ENCODE peak calls at places on chromosomes 7 and 10, in ten cellular contexts. One of them, this sample, is unnamed.

GRCh38 chr10:24383681-24384106 is 174.8 kb downstream of the KIAA1217 start:
- DNase-seq in AG04449: peak
- DNase-seq in heart right ventricle: peak
- DNase-seq in uterus: peak
- DNase-seq in cardiac fibroblast: peak
- DNase-seq in glutamatergic neuron: peak
- DNase-seq in progenitor cell of endocrine pancreas: peak
- DNase-seq in HCT116: peak
- DNase-seq in lower leg skin: peak
- DNase-seq in foreskin fibroblast: peak
- DNase-seq in this sample: peak

GRCh38 chr10:2882628-2883027 is 184.7 kb upstream of the PFKP start:
- DNase-seq in AG04449: no peak
- DNase-seq in heart right ventricle: no peak
- DNase-seq in uterus: no peak
- DNase-seq in cardiac fibroblast: no peak
- DNase-seq in glutamatergic neuron: no peak
- DNase-seq in progenitor cell of endocrine pancreas: no peak
- DNase-seq in HCT116: no peak
- DNase-seq in lower leg skin: peak
- DNase-seq in foreskin fibroblast: no peak
- DNase-seq in this sample: peak

GRCh38 chr7:4212376-4212775 is 469.7 kb upstream of the FOXK1 start:
- DNase-seq in AG04449: no peak
- DNase-seq in heart right ventricle: no peak
- DNase-seq in uterus: no peak
- DNase-seq in cardiac fibroblast: no peak
- DNase-seq in glutamatergic neuron: no peak
- DNase-seq in progenitor cell of endocrine pancreas: no peak
- DNase-seq in HCT116: no peak
- DNase-seq in lower leg skin: no peak
- DNase-seq in foreskin fibroblast: no peak
- DNase-seq in this sample: no peak

GRCh38 chr10:3126741-3127342 is 45.7 kb downstream of the PITRM1 start:
- DNase-seq in AG04449: no peak
- DNase-seq in heart right ventricle: no peak
- DNase-seq in uterus: no peak
- DNase-seq in cardiac fibroblast: no peak
- DNase-seq in glutamatergic neuron: peak
- DNase-seq in progenitor cell of endocrine pancreas: no peak
- DNase-seq in HCT116: no peak
- DNase-seq in lower leg skin: no peak
- DNase-seq in foreskin fibroblast: peak
- DNase-seq in this sample: peak

GRCh38 chr7:55546826-55547225 is 25.5 kb downstream of the VOPP1 start:
- DNase-seq in AG04449: peak
- DNase-seq in heart right ventricle: peak
- DNase-seq in uterus: peak
- DNase-seq in cardiac fibroblast: peak
- DNase-seq in glutamatergic neuron: no peak
- DNase-seq in progenitor cell of endocrine pancreas: no peak
- DNase-seq in HCT116: peak
- DNase-seq in lower leg skin: peak
- DNase-seq in foreskin fibroblast: peak
- DNase-seq in this sample: no peak

GRCh38 chr7:7330997-7331396 is 148.7 kb downstream of the C1GALT1 start:
- DNase-seq in AG04449: no peak
- DNase-seq in heart right ventricle: no peak
- DNase-seq in uterus: no peak
- DNase-seq in cardiac fibroblast: no peak
- DNase-seq in glutamatergic neuron: peak
- DNase-seq in progenitor cell of endocrine pancreas: no peak
- DNase-seq in HCT116: no peak
- DNase-seq in lower leg skin: no peak
- DNase-seq in foreskin fibroblast: no peak
- DNase-seq in this sample: no peak

GRCh38 chr7:127920787-127921438 is 110.3 kb downstream of the LRRC4 start:
- DNase-seq in AG04449: no peak
- DNase-seq in heart right ventricle: no peak
- DNase-seq in uterus: no peak
- DNase-seq in cardiac fibroblast: peak
- DNase-seq in glutamatergic neuron: no peak
- DNase-seq in progenitor cell of endocrine pancreas: no peak
- DNase-seq in HCT116: no peak
- DNase-seq in lower leg skin: no peak
- DNase-seq in foreskin fibroblast: peak
- DNase-seq in this sample: no peak

GRCh38 chr10:130463104-130463875 is 327.1 kb downstream of the GLRX3 start:
- DNase-seq in AG04449: no peak
- DNase-seq in heart right ventricle: no peak
- DNase-seq in uterus: no peak
- DNase-seq in cardiac fibroblast: no peak
- DNase-seq in glutamatergic neuron: no peak
- DNase-seq in progenitor cell of endocrine pancreas: no peak
- DNase-seq in HCT116: no peak
- DNase-seq in lower leg skin: peak
- DNase-seq in foreskin fibroblast: no peak
- DNase-seq in this sample: no peak

GRCh38 chr10:22681783-22682183 is 32.6 kb downstream of the PIP4K2A start:
- DNase-seq in AG04449: no peak
- DNase-seq in heart right ventricle: no peak
- DNase-seq in uterus: no peak
- DNase-seq in cardiac fibroblast: peak
- DNase-seq in glutamatergic neuron: no peak
- DNase-seq in progenitor cell of endocrine pancreas: no peak
- DNase-seq in HCT116: peak
- DNase-seq in lower leg skin: no peak
- DNase-seq in foreskin fibroblast: peak
- DNase-seq in this sample: no peak

GRCh38 chr7:47779341-47779771 is 168.9 kb downstream of the PKD1L1 start:
- DNase-seq in AG04449: no peak
- DNase-seq in heart right ventricle: no peak
- DNase-seq in uterus: no peak
- DNase-seq in cardiac fibroblast: no peak
- DNase-seq in glutamatergic neuron: no peak
- DNase-seq in progenitor cell of endocrine pancreas: no peak
- DNase-seq in HCT116: no peak
- DNase-seq in lower leg skin: no peak
- DNase-seq in foreskin fibroblast: no peak
- DNase-seq in this sample: no peak

GRCh38 chr10:80739963-80740715 is 202.4 kb downstream of the SH2D4B start:
- DNase-seq in AG04449: no peak
- DNase-seq in heart right ventricle: no peak
- DNase-seq in uterus: no peak
- DNase-seq in cardiac fibroblast: no peak
- DNase-seq in glutamatergic neuron: no peak
- DNase-seq in progenitor cell of endocrine pancreas: no peak
- DNase-seq in HCT116: no peak
- DNase-seq in lower leg skin: peak
- DNase-seq in foreskin fibroblast: no peak
- DNase-seq in this sample: no peak

GRCh38 chr10:1359599-1359955 is 303.4 kb downstream of the WDR37 start:
- DNase-seq in AG04449: no peak
- DNase-seq in heart right ventricle: no peak
- DNase-seq in uterus: no peak
- DNase-seq in cardiac fibroblast: no peak
- DNase-seq in glutamatergic neuron: no peak
- DNase-seq in progenitor cell of endocrine pancreas: no peak
- DNase-seq in HCT116: no peak
- DNase-seq in lower leg skin: no peak
- DNase-seq in foreskin fibroblast: no peak
- DNase-seq in this sample: no peak

GRCh38 chr10:68900427-68901105 is 549 bp upstream of the DDX50 start:
- DNase-seq in AG04449: peak
- DNase-seq in heart right ventricle: peak
- DNase-seq in uterus: no peak
- DNase-seq in cardiac fibroblast: no peak
- DNase-seq in glutamatergic neuron: peak
- DNase-seq in progenitor cell of endocrine pancreas: no peak
- DNase-seq in HCT116: no peak
- DNase-seq in lower leg skin: no peak
- DNase-seq in foreskin fibroblast: no peak
- DNase-seq in this sample: no peak

GRCh38 chr10:132678436-132679216 is 107.3 kb downstream of the NKX6-2 start:
- DNase-seq in AG04449: no peak
- DNase-seq in heart right ventricle: no peak
- DNase-seq in uterus: peak
- DNase-seq in cardiac fibroblast: no peak
- DNase-seq in glutamatergic neuron: no peak
- DNase-seq in progenitor cell of endocrine pancreas: no peak
- DNase-seq in HCT116: no peak
- DNase-seq in lower leg skin: peak
- DNase-seq in foreskin fibroblast: no peak
- DNase-seq in this sample: no peak

GRCh38 chr10:95660283-95660682 is 3.8 kb upstream of the ALDH18A1 start:
- DNase-seq in AG04449: no peak
- DNase-seq in heart right ventricle: no peak
- DNase-seq in uterus: no peak
- DNase-seq in cardiac fibroblast: peak
- DNase-seq in glutamatergic neuron: no peak
- DNase-seq in progenitor cell of endocrine pancreas: no peak
- DNase-seq in HCT116: no peak
- DNase-seq in lower leg skin: no peak
- DNase-seq in foreskin fibroblast: peak
- DNase-seq in this sample: no peak

GRCh38 chr7:80036107-80036506 is 98.5 kb upstream of the GNAI1 start:
- DNase-seq in AG04449: no peak
- DNase-seq in heart right ventricle: no peak
- DNase-seq in uterus: no peak
- DNase-seq in cardiac fibroblast: no peak
- DNase-seq in glutamatergic neuron: no peak
- DNase-seq in progenitor cell of endocrine pancreas: no peak
- DNase-seq in HCT116: no peak
- DNase-seq in lower leg skin: no peak
- DNase-seq in foreskin fibroblast: no peak
- DNase-seq in this sample: no peak

GRCh38 chr10:119104653-119105024 is 726 bp downstream of the DENND10 start:
- DNase-seq in AG04449: no peak
- DNase-seq in heart right ventricle: peak
- DNase-seq in uterus: peak
- DNase-seq in cardiac fibroblast: peak
- DNase-seq in glutamatergic neuron: peak
- DNase-seq in progenitor cell of endocrine pancreas: peak
- DNase-seq in HCT116: no peak
- DNase-seq in lower leg skin: no peak
- DNase-seq in foreskin fibroblast: no peak
- DNase-seq in this sample: no peak

GRCh38 chr10:106957825-106958581 is 206.5 kb downstream of the SORCS1 start:
- DNase-seq in AG04449: no peak
- DNase-seq in heart right ventricle: no peak
- DNase-seq in uterus: no peak
- DNase-seq in cardiac fibroblast: no peak
- DNase-seq in glutamatergic neuron: no peak
- DNase-seq in progenitor cell of endocrine pancreas: no peak
- DNase-seq in HCT116: no peak
- DNase-seq in lower leg skin: no peak
- DNase-seq in foreskin fibroblast: no peak
- DNase-seq in this sample: no peak

GRCh38 chr7:157976406-157976805 is 611.2 kb downstream of the PTPRN2 start:
- DNase-seq in AG04449: no peak
- DNase-seq in heart right ventricle: no peak
- DNase-seq in uterus: no peak
- DNase-seq in cardiac fibroblast: no peak
- DNase-seq in glutamatergic neuron: no peak
- DNase-seq in progenitor cell of endocrine pancreas: no peak
- DNase-seq in HCT116: no peak
- DNase-seq in lower leg skin: peak
- DNase-seq in foreskin fibroblast: no peak
- DNase-seq in this sample: no peak

GRCh38 chr10:94429049-94429707 is 26.8 kb downstream of the TBC1D12 start:
- DNase-seq in AG04449: peak
- DNase-seq in heart right ventricle: no peak
- DNase-seq in uterus: no peak
- DNase-seq in cardiac fibroblast: peak
- DNase-seq in glutamatergic neuron: no peak
- DNase-seq in progenitor cell of endocrine pancreas: no peak
- DNase-seq in HCT116: no peak
- DNase-seq in lower leg skin: no peak
- DNase-seq in foreskin fibroblast: peak
- DNase-seq in this sample: no peak

GRCh38 chr10:119103687-119104652 is at the start of gene DENND10:
- DNase-seq in AG04449: no peak
- DNase-seq in heart right ventricle: peak
- DNase-seq in uterus: peak
- DNase-seq in cardiac fibroblast: peak
- DNase-seq in glutamatergic neuron: peak
- DNase-seq in progenitor cell of endocrine pancreas: peak
- DNase-seq in HCT116: peak
- DNase-seq in lower leg skin: peak
- DNase-seq in foreskin fibroblast: peak
- DNase-seq in this sample: peak

GRCh38 chr7:33886100-33886623 is 19.2 kb upstream of the BMPER start:
- DNase-seq in AG04449: no peak
- DNase-seq in heart right ventricle: no peak
- DNase-seq in uterus: no peak
- DNase-seq in cardiac fibroblast: no peak
- DNase-seq in glutamatergic neuron: peak
- DNase-seq in progenitor cell of endocrine pancreas: peak
- DNase-seq in HCT116: no peak
- DNase-seq in lower leg skin: no peak
- DNase-seq in foreskin fibroblast: peak
- DNase-seq in this sample: peak
- TF ChIP-seq CTCF in AG04449: peak
- TF ChIP-seq CTCF in heart right ventricle: no peak
- TF ChIP-seq CTCF in uterus: no peak
- TF ChIP-seq CTCF in cardiac fibroblast: peak
- TF ChIP-seq CTCF in glutamatergic neuron: peak
- TF ChIP-seq CTCF in progenitor cell of endocrine pancreas: peak
- TF ChIP-seq CTCF in HCT116: peak
- TF ChIP-seq CTCF in lower leg skin: no peak
- TF ChIP-seq CTCF in foreskin fibroblast: peak
- TF ChIP-seq CTCF in this sample: peak

GRCh38 chr10:5014936-5015335 is 11.3 kb upstream of the AKR1C2 start:
- DNase-seq in AG04449: no peak
- DNase-seq in heart right ventricle: no peak
- DNase-seq in uterus: no peak
- DNase-seq in cardiac fibroblast: peak
- DNase-seq in glutamatergic neuron: no peak
- DNase-seq in progenitor cell of endocrine pancreas: no peak
- DNase-seq in HCT116: no peak
- DNase-seq in lower leg skin: no peak
- DNase-seq in foreskin fibroblast: no peak
- DNase-seq in this sample: no peak
- TF ChIP-seq CTCF in AG04449: no peak
- TF ChIP-seq CTCF in heart right ventricle: peak
- TF ChIP-seq CTCF in uterus: no peak
- TF ChIP-seq CTCF in cardiac fibroblast: peak
- TF ChIP-seq CTCF in glutamatergic neuron: no peak
- TF ChIP-seq CTCF in progenitor cell of endocrine pancreas: peak
- TF ChIP-seq CTCF in HCT116: peak
- TF ChIP-seq CTCF in lower leg skin: no peak
- TF ChIP-seq CTCF in foreskin fibroblast: no peak
- TF ChIP-seq CTCF in this sample: no peak

GRCh38 chr10:49138361-49138891 is 4.6 kb upstream of the FAM170B start:
- DNase-seq in AG04449: no peak
- DNase-seq in heart right ventricle: peak
- DNase-seq in uterus: no peak
- DNase-seq in cardiac fibroblast: peak
- DNase-seq in glutamatergic neuron: no peak
- DNase-seq in progenitor cell of endocrine pancreas: no peak
- DNase-seq in HCT116: no peak
- DNase-seq in lower leg skin: no peak
- DNase-seq in foreskin fibroblast: peak
- DNase-seq in this sample: no peak
- TF ChIP-seq CTCF in AG04449: no peak
- TF ChIP-seq CTCF in heart right ventricle: no peak
- TF ChIP-seq CTCF in uterus: no peak
- TF ChIP-seq CTCF in cardiac fibroblast: no peak
- TF ChIP-seq CTCF in glutamatergic neuron: no peak
- TF ChIP-seq CTCF in progenitor cell of endocrine pancreas: no peak
- TF ChIP-seq CTCF in HCT116: no peak
- TF ChIP-seq CTCF in lower leg skin: no peak
- TF ChIP-seq CTCF in foreskin fibroblast: no peak
- TF ChIP-seq CTCF in this sample: no peak

GRCh38 chr7:71842376-71842775 is 569.8 kb downstream of the CALN1 start:
- DNase-seq in AG04449: no peak
- DNase-seq in heart right ventricle: no peak
- DNase-seq in uterus: no peak
- DNase-seq in cardiac fibroblast: no peak
- DNase-seq in glutamatergic neuron: no peak
- DNase-seq in progenitor cell of endocrine pancreas: no peak
- DNase-seq in HCT116: no peak
- DNase-seq in lower leg skin: no peak
- DNase-seq in foreskin fibroblast: no peak
- DNase-seq in this sample: no peak
- TF ChIP-seq CTCF in AG04449: no peak
- TF ChIP-seq CTCF in heart right ventricle: no peak
- TF ChIP-seq CTCF in uterus: no peak
- TF ChIP-seq CTCF in cardiac fibroblast: no peak
- TF ChIP-seq CTCF in glutamatergic neuron: no peak
- TF ChIP-seq CTCF in progenitor cell of endocrine pancreas: no peak
- TF ChIP-seq CTCF in HCT116: no peak
- TF ChIP-seq CTCF in lower leg skin: no peak
- TF ChIP-seq CTCF in foreskin fibroblast: no peak
- TF ChIP-seq CTCF in this sample: no peak

This sample was measured in nephron progenitor cell.